ENCODE peak calls at places on chromosomes 13 and 19, in ten cellular contexts. V, T, J, L, I, F, Q, G, E and U are unnamed samples.

GRCh38 chr19:12481781-12482504 is 2.7 kb downstream of the ZNF709 start:
- DNase-seq in E (no peak), L (no peak), V (no peak), T (no peak), G (no peak), I (no peak), J (no peak), F (no peak), Q (no peak), U (no peak)

GRCh38 chr13:61146158-61146557 is 269.5 kb downstream of the PCDH20 start:
- DNase-seq in I (no peak), T (no peak), V (no peak), J (no peak), Q (no peak), F (no peak), G (no peak), L (no peak), E (no peak), U (no peak)

GRCh38 chr13:36130542-36131214 is 504 bp downstream of the DCLK1 start:
- DNase-seq in V (peak; percentile 22), J (peak; percentile 70), F (peak; percentile 80), G (no peak), L (no peak), T (peak; percentile 35), I (peak; percentile 20), Q (no peak), E (no peak), U (peak; percentile 16)

GRCh38 chr13:109778102-109778542 is 8.3 kb downstream of the IRS2 start:
- DNase-seq in G (no peak), V (no peak), Q (no peak), J (no peak), F (no peak), I (peak; percentile 63), L (no peak), E (no peak), T (no peak), U (peak; percentile 83)

GRCh38 chr13:30022796-30023195 is 172.4 kb upstream of the UBL3 start:
- DNase-seq in E (no peak), V (no peak), Q (no peak), L (no peak), F (no peak), J (no peak), G (no peak), I (no peak), T (no peak), U (no peak)

GRCh38 chr19:18119243-18120105 is 21.9 kb downstream of the MAST3 start:
- DNase-seq in I (no peak), L (no peak), Q (no peak), V (no peak), G (no peak), J (no peak), E (no peak), T (no peak), F (no peak), U (no peak)

GRCh38 chr13:106433066-106433465 is 102.4 kb downstream of the EFNB2 start:
- DNase-seq in F (no peak), L (no peak), Q (no peak), T (no peak), E (no peak), V (no peak), I (peak; percentile 25), G (no peak), J (no peak), U (peak; percentile 42)

GRCh38 chr13:109497917-109498316 is 288.5 kb downstream of the IRS2 start:
- DNase-seq in E (no peak), L (no peak), Q (no peak), J (no peak), I (no peak), T (no peak), F (no peak), V (no peak), G (no peak), U (no peak)

GRCh38 chr13:50989476-50989875 is 79.9 kb downstream of the RNASEH2B start:
- DNase-seq in I (no peak), V (no peak), G (no peak), J (no peak), Q (no peak), E (no peak), F (peak; percentile 30), T (no peak), L (no peak), U (no peak)

GRCh38 chr13:42396501-42396900 is 124.5 kb downstream of the AKAP11 start:
- DNase-seq in V (no peak), L (no peak), E (no peak), G (peak; percentile 38), J (no peak), Q (no peak), T (no peak), I (no peak), F (no peak), U (no peak)

DNA sequence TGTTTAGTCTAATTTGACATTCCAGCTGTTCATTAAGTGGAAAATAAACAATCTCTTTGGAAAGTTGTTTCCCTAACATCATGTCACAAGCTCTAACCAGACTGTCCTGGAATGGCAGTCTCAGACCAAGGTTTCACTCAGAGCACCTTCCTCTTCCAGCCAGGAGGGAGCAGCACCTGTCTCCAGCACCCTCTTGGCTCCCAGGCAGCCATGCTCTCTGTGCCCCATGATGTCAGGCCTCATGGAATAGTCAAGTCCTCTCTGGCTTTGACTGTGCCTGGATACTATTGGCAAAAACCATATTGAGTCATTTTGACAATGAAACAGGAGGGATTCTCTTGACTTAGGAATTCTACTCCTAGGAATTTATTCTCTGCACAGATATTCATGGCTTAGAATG is 171.4 kb downstream of the OXGR1 start:
- DNase-seq in V (no peak), F (peak; percentile 37), E (no peak), L (peak; percentile 52), J (no peak), G (peak; percentile 54), T (peak; percentile 31), I (peak; percentile 49), Q (no peak), U (peak; percentile 66)
- TF ChIP-seq CTCF in V (no peak), F (peak; percentile 23), E (peak; percentile 42), L (no peak), J (no peak), G (no peak), T (peak; percentile 36), I (peak; percentile 33), Q (no peak), U (peak; percentile 79)

DNA sequence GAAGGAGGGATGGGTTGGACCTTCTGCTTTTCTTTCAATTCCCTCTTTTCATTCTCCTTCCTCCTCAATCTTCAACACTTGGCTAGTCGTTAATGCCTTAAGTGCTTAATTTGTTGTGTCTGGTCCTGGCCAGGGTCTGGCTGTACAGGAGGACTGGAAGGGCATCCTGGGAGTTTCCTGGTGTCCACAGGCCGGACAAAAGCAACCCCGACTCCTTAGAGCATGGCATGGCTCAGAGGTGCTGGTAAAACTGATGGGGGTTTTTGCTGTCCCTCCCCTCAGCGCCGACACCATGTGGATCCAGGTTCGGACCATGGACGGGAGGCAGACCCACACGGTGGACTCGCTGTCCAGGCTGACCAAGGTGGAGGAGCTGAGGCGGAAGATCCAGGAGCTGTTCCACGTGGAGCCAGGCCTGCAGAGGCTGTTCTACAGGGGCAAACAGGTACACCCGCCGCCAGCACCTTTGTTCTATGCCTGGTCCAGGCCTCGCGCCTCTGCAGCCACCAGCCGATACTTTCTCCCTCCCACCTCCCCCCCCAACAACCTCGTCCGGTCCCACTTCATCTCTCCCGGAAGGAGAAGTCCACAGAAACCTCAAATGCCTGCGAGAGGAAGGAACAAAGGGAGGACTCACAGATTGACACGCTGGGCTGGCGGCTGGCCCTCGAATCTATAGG is 1.4 kb downstream of the UHRF1 start:
- DNase-seq in F (peak; percentile 62), Q (no peak), V (no peak), L (no peak), G (no peak), E (no peak), I (peak; percentile 55), J (peak; percentile 54), T (peak; percentile 57), U (peak; percentile 39)
- H3K4me3 ChIP-seq in F (peak overlapping the region; percentile 62), Q (peak overlapping the region; percentile 67), V (peak overlapping the region; percentile 68), L (no peak overlapping the region), G (no peak overlapping the region), E (peak overlapping the region; percentile 56), I (peak overlapping the region; percentile 68), J (peak overlapping the region; percentile 58), T (peak overlapping the region; percentile 76), U (peak overlapping the region; percentile 52)

DNA sequence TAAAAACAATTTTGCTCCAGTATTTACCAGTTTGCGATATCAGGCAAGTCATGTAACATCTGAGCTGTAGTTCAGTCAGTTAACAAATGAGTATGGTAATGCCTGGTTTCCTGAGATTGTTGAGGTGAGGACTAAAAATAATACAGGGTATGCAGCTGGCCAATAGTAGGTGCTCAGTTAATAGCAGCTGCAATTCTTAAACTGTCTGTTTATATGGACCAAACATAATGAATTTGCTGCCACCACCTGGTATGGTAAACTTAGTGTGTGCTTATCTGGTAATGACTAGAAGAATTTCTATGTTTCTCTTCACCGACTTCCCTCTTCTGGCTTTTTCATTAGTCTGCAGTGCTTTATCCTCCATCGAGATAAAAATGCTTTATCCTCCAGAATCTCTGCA is 9.1 kb downstream of the ZMYM2 start:
- DNase-seq in G (no peak), E (no peak), I (no peak), F (no peak), L (no peak), V (no peak), Q (no peak), J (no peak), T (no peak), U (no peak)
- TF ChIP-seq CTCF in G (no peak), E (no peak), I (no peak), F (no peak), L (no peak), V (no peak), Q (no peak), J (no peak), T (no peak), U (no peak)

DNA sequence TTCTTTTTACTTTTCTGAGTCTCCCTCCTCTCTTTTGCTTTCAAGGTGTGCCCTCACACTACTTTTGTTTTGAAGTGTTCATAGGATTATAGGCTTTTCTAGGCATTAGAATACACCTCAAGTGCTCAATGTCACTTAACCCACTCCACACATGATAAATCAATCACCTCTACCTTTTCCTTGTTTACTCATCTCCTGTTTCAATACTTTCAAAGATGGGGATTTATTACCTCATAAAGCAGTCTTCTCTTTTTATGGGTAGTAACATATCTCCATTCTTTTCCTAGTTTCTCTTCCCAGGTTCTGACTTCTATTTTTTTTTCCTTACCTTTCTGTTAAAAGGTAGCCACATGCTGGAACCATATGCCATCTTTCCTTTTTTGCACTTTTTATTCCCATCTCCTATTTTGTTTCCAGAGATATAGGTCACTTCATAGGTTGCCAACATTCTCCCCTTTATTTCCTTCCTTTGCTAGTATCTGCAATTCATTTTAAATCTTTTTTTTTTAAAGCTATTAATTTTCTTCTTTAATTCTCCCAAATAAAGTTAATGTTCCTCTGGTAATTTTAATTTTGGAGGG is 137.6 kb upstream of the SLC10A2 start:
- DNase-seq in I (no peak), J (no peak), Q (no peak), G (no peak), V (no peak), L (no peak), F (no peak), T (no peak), E (no peak), U (no peak)
- H3K4me3 ChIP-seq in I (no peak overlapping the region), J (no peak overlapping the region), Q (no peak overlapping the region), G (no peak overlapping the region), V (no peak overlapping the region), L (no peak overlapping the region), F (no peak overlapping the region), T (no peak overlapping the region), E (no peak overlapping the region), U (no peak overlapping the region)

DNA sequence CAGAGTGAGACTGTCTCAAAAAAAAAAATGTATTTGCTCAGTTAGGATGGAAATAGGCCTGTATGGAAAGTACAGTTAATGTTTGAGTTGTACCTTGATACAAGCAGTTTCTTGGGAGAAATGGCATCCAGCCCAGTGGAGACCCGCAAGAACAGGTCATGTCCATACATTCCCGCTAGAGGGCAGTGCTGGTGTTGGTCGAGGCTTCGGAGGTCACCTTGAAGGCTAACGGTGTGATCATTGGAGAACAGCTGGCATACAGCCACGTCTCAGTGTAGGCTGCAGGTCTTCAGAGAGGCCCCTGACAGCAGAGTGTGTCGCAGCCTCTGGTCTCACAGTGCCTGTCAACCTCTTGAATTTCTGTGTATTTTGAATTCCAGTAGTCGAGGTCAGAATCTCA is 7.5 kb downstream of the ZNF610 start:
- DNase-seq in J (no peak), E (no peak), V (peak; percentile 28), F (peak; percentile 74), I (peak; percentile 31), L (no peak), T (peak; percentile 16), G (peak; percentile 24), Q (no peak), U (peak; percentile 20)
- TF ChIP-seq CTCF in J (peak; percentile 10), E (peak; percentile 9), V (no peak), F (peak; percentile 50), I (peak; percentile 36), L (no peak), T (peak; percentile 11), G (no peak), Q (peak; percentile 20), U (peak; percentile 27)